ENCODE peak calls at places on chromosomes 16 and 17, in four cellular contexts. One of them, this sample, is unnamed. For H3K36me3 and H3K27me3, the result is how much of the 10 kb centered on the place peaks cover.

GRCh38 chr17:73901661-73902415 is 257.6 kb upstream of the SDK2 start:
- DNase-seq in cardiac muscle cell: peak
- DNase-seq in esophagus squamous epithelium: no peak
- DNase-seq in heart left ventricle: peak
- DNase-seq in this sample: peak

GRCh38 chr17:1967092-1967662 is 58.0 kb downstream of the RTN4RL1 start:
- DNase-seq in cardiac muscle cell: peak
- DNase-seq in esophagus squamous epithelium: no peak
- DNase-seq in heart left ventricle: no peak
- DNase-seq in this sample: peak

GRCh38 chr16:2966043-2966802 is 2.1 kb downstream of the KREMEN2 start:
- DNase-seq in cardiac muscle cell: no peak
- DNase-seq in esophagus squamous epithelium: no peak
- DNase-seq in heart left ventricle: no peak
- DNase-seq in this sample: no peak

GRCh38 chr17:36972905-36973304 is 24.2 kb downstream of the AATF start:
- DNase-seq in cardiac muscle cell: no peak
- DNase-seq in esophagus squamous epithelium: no peak
- DNase-seq in heart left ventricle: no peak
- DNase-seq in this sample: no peak

GRCh38 chr16:69410285-69410990 is 14.0 kb upstream of the CYB5B start:
- DNase-seq in cardiac muscle cell: no peak
- DNase-seq in esophagus squamous epithelium: no peak
- DNase-seq in heart left ventricle: no peak
- DNase-seq in this sample: no peak

GRCh38 chr16:1414532-1415265 is at the start of gene UNKL:
- DNase-seq in cardiac muscle cell: peak
- DNase-seq in esophagus squamous epithelium: no peak
- DNase-seq in heart left ventricle: peak
- DNase-seq in this sample: peak

GRCh38 chr17:312476-313148 is 40.0 kb downstream of the RPH3AL start:
- DNase-seq in cardiac muscle cell: no peak
- DNase-seq in esophagus squamous epithelium: no peak
- DNase-seq in heart left ventricle: peak
- DNase-seq in this sample: no peak

GRCh38 chr17:8162232-8162996 is at the start of gene VAMP2:
- DNase-seq in cardiac muscle cell: peak
- DNase-seq in esophagus squamous epithelium: no peak
- DNase-seq in heart left ventricle: peak
- DNase-seq in this sample: peak

GRCh38 chr16:89446136-89446974 is 44.0 kb downstream of the ANKRD11 start:
- DNase-seq in cardiac muscle cell: peak
- DNase-seq in esophagus squamous epithelium: no peak
- DNase-seq in heart left ventricle: peak
- DNase-seq in this sample: no peak

GRCh38 chr17:72399608-72400487 is 279.0 kb downstream of the SOX9 start:
- DNase-seq in cardiac muscle cell: no peak
- DNase-seq in esophagus squamous epithelium: no peak
- DNase-seq in heart left ventricle: no peak
- DNase-seq in this sample: no peak

GRCh38 chr16:23057013-23057596 is 92.1 kb downstream of the USP31 start:
- DNase-seq in cardiac muscle cell: no peak
- DNase-seq in esophagus squamous epithelium: no peak
- DNase-seq in heart left ventricle: no peak
- DNase-seq in this sample: no peak

GRCh38 chr17:48541574-48542113 is 3.3 kb downstream of the HOXB2 start:
- DNase-seq in cardiac muscle cell: peak
- DNase-seq in esophagus squamous epithelium: no peak
- DNase-seq in heart left ventricle: peak
- DNase-seq in this sample: peak

GRCh38 chr17:43662432-43663141 is 865 bp upstream of the MEOX1 start:
- DNase-seq in cardiac muscle cell: no peak
- DNase-seq in esophagus squamous epithelium: no peak
- DNase-seq in heart left ventricle: no peak
- DNase-seq in this sample: peak

GRCh38 chr16:12804395-12804794 is 708 bp upstream of the CPPED1 start:
- DNase-seq in cardiac muscle cell: no peak
- DNase-seq in esophagus squamous epithelium: no peak
- DNase-seq in heart left ventricle: no peak
- DNase-seq in this sample: no peak

GRCh38 chr16:2858245-2859025 is 465 bp upstream of the PRSS22 start:
- DNase-seq in cardiac muscle cell: no peak
- DNase-seq in esophagus squamous epithelium: no peak
- DNase-seq in heart left ventricle: no peak
- DNase-seq in this sample: peak

GRCh38 chr17:17580662-17581470 is 10.6 kb downstream of the PEMT start:
- DNase-seq in cardiac muscle cell: peak
- DNase-seq in esophagus squamous epithelium: no peak
- DNase-seq in heart left ventricle: no peak
- DNase-seq in this sample: peak

GRCh38 chr17:38877130-38877851 is 7.4 kb downstream of the LASP1 start:
- DNase-seq in cardiac muscle cell: no peak
- DNase-seq in esophagus squamous epithelium: no peak
- DNase-seq in heart left ventricle: no peak
- DNase-seq in this sample: peak

GRCh38 chr17:7887038-7887481 is 1.5 kb upstream of the CHD3 start:
- DNase-seq in cardiac muscle cell: peak
- DNase-seq in esophagus squamous epithelium: no peak
- DNase-seq in heart left ventricle: no peak
- DNase-seq in this sample: no peak

GRCh38 chr16:23847938-23848337 is 12.2 kb downstream of the PRKCB start:
- DNase-seq in cardiac muscle cell: no peak
- DNase-seq in esophagus squamous epithelium: no peak
- DNase-seq in heart left ventricle: no peak
- DNase-seq in this sample: no peak

GRCh38 chr17:50260501-50260911 is 13.8 kb upstream of the TMEM92 start:
- DNase-seq in cardiac muscle cell: no peak
- DNase-seq in esophagus squamous epithelium: no peak
- DNase-seq in heart left ventricle: no peak
- DNase-seq in this sample: peak

GRCh38 chr17:16285646-16286008 is 67.6 kb downstream of the CENPV start:
- DNase-seq in cardiac muscle cell: no peak
- DNase-seq in esophagus squamous epithelium: no peak
- DNase-seq in heart left ventricle: no peak
- DNase-seq in this sample: no peak

GRCh38 chr16:66426112-66427035 is 721 bp upstream of the BEAN1 start:
- DNase-seq in cardiac muscle cell: no peak
- DNase-seq in esophagus squamous epithelium: no peak
- DNase-seq in heart left ventricle: no peak
- DNase-seq in this sample: peak

GRCh38 chr16:78211951-78212350 is 112.5 kb downstream of the WWOX start:
- DNase-seq in cardiac muscle cell: no peak
- DNase-seq in esophagus squamous epithelium: no peak
- DNase-seq in heart left ventricle: no peak
- DNase-seq in this sample: no peak

GRCh38 chr16:85302018-85302847 is 190.0 kb upstream of the CIBAR2 start:
- DNase-seq in cardiac muscle cell: no peak
- DNase-seq in esophagus squamous epithelium: no peak
- DNase-seq in heart left ventricle: no peak
- DNase-seq in this sample: peak

GRCh38 chr16:11105038-11105903 is 150.7 kb downstream of the SOCS1 start:
- DNase-seq in cardiac muscle cell: no peak
- DNase-seq in esophagus squamous epithelium: no peak
- DNase-seq in heart left ventricle: no peak
- DNase-seq in this sample: no peak

GRCh38 chr17:15886804-15887203 is 58.1 kb upstream of the ADORA2B start:
- DNase-seq in cardiac muscle cell: no peak
- DNase-seq in esophagus squamous epithelium: no peak
- DNase-seq in heart left ventricle: no peak
- DNase-seq in this sample: no peak

GRCh38 chr17:38464723-38465419 is 36.6 kb downstream of the ARHGAP23 start:
- DNase-seq in cardiac muscle cell: no peak
- DNase-seq in esophagus squamous epithelium: no peak
- DNase-seq in heart left ventricle: peak
- DNase-seq in this sample: peak

GRCh38 chr17:47180337-47180736 is 8.8 kb downstream of the CDC27 start:
- DNase-seq in cardiac muscle cell: no peak
- DNase-seq in esophagus squamous epithelium: no peak
- DNase-seq in heart left ventricle: no peak
- DNase-seq in this sample: no peak
- H3K4me3 ChIP-seq in cardiac muscle cell: no peak
- H3K4me3 ChIP-seq in esophagus squamous epithelium: no peak
- H3K4me3 ChIP-seq in heart left ventricle: no peak
- H3K4me3 ChIP-seq in this sample: no peak

DNA sequence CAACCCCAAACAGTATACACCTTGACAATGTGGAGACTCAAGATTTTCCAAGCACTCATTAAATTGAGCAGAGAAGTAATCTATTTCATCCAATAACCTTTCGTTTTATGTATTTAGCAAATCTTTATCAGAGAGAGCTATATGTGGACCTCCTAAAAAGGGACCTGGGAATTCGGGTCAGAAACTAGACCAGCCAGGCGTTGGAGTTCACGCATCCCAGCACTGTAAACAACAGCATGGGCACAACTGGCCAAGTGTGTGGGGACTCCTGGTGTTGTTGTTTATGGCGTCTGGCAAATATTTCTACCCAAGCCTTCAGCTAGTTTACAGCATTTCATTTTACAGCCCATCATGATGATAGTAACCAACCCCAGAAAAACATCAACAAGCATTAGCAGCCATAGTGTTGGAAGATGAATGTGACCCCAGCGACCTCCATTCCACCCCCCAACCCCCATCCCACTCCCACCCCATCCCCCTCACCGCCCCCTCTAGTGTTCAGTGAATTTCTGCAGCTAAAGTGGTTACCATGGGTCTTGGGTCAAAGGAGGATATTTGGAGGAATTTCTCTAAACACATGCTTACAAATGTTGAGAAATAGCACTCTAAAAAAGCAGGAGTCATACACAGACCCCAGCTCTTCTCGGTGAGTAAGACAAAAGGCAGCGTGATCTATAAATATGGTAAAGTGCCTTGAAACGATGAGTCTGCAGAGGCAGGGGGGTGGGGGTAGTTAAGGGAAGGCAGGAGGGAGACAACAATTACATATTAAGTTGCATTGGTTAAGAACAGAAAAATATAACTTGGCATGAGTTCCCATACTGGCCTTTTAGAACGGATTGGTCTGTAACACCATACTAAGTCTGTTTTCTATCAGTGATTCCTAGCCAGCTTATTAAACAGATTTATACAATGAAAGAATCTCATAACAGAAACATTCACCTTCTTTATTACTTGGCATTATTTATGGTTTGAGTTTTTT is 91.4 kb upstream of the TBX2 start:
- DNase-seq in cardiac muscle cell: no peak
- DNase-seq in esophagus squamous epithelium: no peak
- DNase-seq in heart left ventricle: no peak
- DNase-seq in this sample: peak
- H3K36me3 ChIP-seq in cardiac muscle cell: under half
- H3K36me3 ChIP-seq in esophagus squamous epithelium: under half
- H3K36me3 ChIP-seq in heart left ventricle: under half
- H3K36me3 ChIP-seq in this sample: under half

GRCh38 chr17:80481284-80482057 is 5.1 kb upstream of the NPTX1 start:
- DNase-seq in cardiac muscle cell: no peak
- DNase-seq in esophagus squamous epithelium: no peak
- DNase-seq in heart left ventricle: no peak
- DNase-seq in this sample: no peak
- H3K27me3 ChIP-seq in cardiac muscle cell: half or more
- H3K27me3 ChIP-seq in esophagus squamous epithelium: under half
- H3K27me3 ChIP-seq in heart left ventricle: half or more
- H3K27me3 ChIP-seq in this sample: half or more

GRCh38 chr16:4795181-4795827 is at the start of gene SMIM22:
- DNase-seq in cardiac muscle cell: no peak
- DNase-seq in esophagus squamous epithelium: no peak
- DNase-seq in heart left ventricle: no peak
- DNase-seq in this sample: no peak
- H3K4me3 ChIP-seq in cardiac muscle cell: no peak
- H3K4me3 ChIP-seq in esophagus squamous epithelium: no peak
- H3K4me3 ChIP-seq in heart left ventricle: no peak
- H3K4me3 ChIP-seq in this sample: no peak

GRCh38 chr17:61179316-61179715 is 220.3 kb upstream of the TBX2 start:
- DNase-seq in cardiac muscle cell: peak
- DNase-seq in esophagus squamous epithelium: no peak
- DNase-seq in heart left ventricle: no peak
- DNase-seq in this sample: no peak

GRCh38 chr17:61185385-61185784 is 214.3 kb upstream of the TBX2 start:
- DNase-seq in cardiac muscle cell: no peak
- DNase-seq in esophagus squamous epithelium: no peak
- DNase-seq in heart left ventricle: no peak
- DNase-seq in this sample: no peak

GRCh38 chr17:61186996-61187395 is 212.6 kb upstream of the TBX2 start:
- DNase-seq in cardiac muscle cell: peak
- DNase-seq in esophagus squamous epithelium: no peak
- DNase-seq in heart left ventricle: no peak
- DNase-seq in this sample: no peak

GRCh38 chr17:61188081-61188480 is 211.6 kb upstream of the TBX2 start:
- DNase-seq in cardiac muscle cell: no peak
- DNase-seq in esophagus squamous epithelium: no peak
- DNase-seq in heart left ventricle: no peak
- DNase-seq in this sample: no peak

GRCh38 chr17:61183793-61184192 is 215.8 kb upstream of the TBX2 start:
- DNase-seq in cardiac muscle cell: no peak
- DNase-seq in esophagus squamous epithelium: no peak
- DNase-seq in heart left ventricle: no peak
- DNase-seq in this sample: no peak
- H3K36me3 ChIP-seq in cardiac muscle cell: under half
- H3K36me3 ChIP-seq in esophagus squamous epithelium: under half
- H3K36me3 ChIP-seq in heart left ventricle: under half
- H3K36me3 ChIP-seq in this sample: under half

GRCh38 chr16:65315004-65315398 is 193.1 kb upstream of the CDH11 start:
- DNase-seq in cardiac muscle cell: no peak
- DNase-seq in esophagus squamous epithelium: no peak
- DNase-seq in heart left ventricle: peak
- DNase-seq in this sample: no peak
- H3K27me3 ChIP-seq in cardiac muscle cell: under half
- H3K27me3 ChIP-seq in esophagus squamous epithelium: under half
- H3K27me3 ChIP-seq in heart left ventricle: under half
- H3K27me3 ChIP-seq in this sample: under half

GRCh38 chr17:76995352-76996105 is 127.3 kb downstream of the MGAT5B start:
- DNase-seq in cardiac muscle cell: no peak
- DNase-seq in esophagus squamous epithelium: no peak
- DNase-seq in heart left ventricle: no peak
- DNase-seq in this sample: peak
- H3K4me3 ChIP-seq in cardiac muscle cell: no peak
- H3K4me3 ChIP-seq in esophagus squamous epithelium: no peak
- H3K4me3 ChIP-seq in heart left ventricle: no peak
- H3K4me3 ChIP-seq in this sample: no peak

DNA sequence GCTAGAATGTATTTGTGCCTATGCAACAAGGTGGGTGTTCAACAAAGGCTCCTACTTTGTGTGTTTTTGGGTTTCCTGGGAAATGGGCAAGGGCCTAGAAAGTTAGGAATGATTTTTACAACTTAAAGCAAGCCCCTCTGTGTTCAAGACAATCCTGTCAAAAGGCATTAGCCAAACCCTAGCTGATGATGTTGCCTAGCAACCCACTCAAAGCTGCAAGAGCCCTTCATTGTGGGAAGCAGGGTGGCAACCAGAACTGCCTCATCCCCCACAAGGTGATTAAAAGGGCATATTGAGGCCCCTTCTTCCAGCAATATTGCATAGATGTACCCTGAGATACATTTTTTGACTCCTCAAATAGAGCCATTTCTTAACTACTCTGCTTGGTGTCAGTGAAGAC is 16.0 kb upstream of the RASL10B start:
- DNase-seq in cardiac muscle cell: peak
- DNase-seq in esophagus squamous epithelium: no peak
- DNase-seq in heart left ventricle: no peak
- DNase-seq in this sample: no peak
- H3K36me3 ChIP-seq in cardiac muscle cell: under half
- H3K36me3 ChIP-seq in esophagus squamous epithelium: under half
- H3K36me3 ChIP-seq in heart left ventricle: under half
- H3K36me3 ChIP-seq in this sample: under half